ENCODE peak calls at places on chromosomes 4 and X, in seven cellular contexts. One of them, this sample, is unnamed.

GRCh38 chr4:85807247-85807915 is 332.4 kb downstream of the ARHGAP24 start:
- DNase-seq in aorta: peak
- DNase-seq in stimulated activated CD4-positive, alpha-beta T cell treated with anti-CD3 and anti-CD28 coated beads, Interleukin-15, amount 100 ng/mL, for 24 hours: no peak
- DNase-seq in PC-9: no peak
- DNase-seq in left lung: no peak
- DNase-seq in Calu3: no peak
- DNase-seq in B cell: no peak
- DNase-seq in this sample: peak

GRCh38 chr4:1002131-1002630 is 9.0 kb upstream of the SLC26A1 start:
- DNase-seq in stimulated activated CD4-positive, alpha-beta T cell treated with anti-CD3 and anti-CD28 coated beads, Interleukin-15, amount 100 ng/mL, for 24 hours: peak
- DNase-seq in left lung: no peak
- DNase-seq in Calu3: no peak
- DNase-seq in B cell: no peak
- DNase-seq in PC-9: no peak
- DNase-seq in aorta: no peak
- DNase-seq in this sample: peak

GRCh38 chr4:37609621-37610020 is 76.6 kb downstream of the RELL1 start:
- DNase-seq in PC-9: no peak
- DNase-seq in aorta: no peak
- DNase-seq in Calu3: no peak
- DNase-seq in stimulated activated CD4-positive, alpha-beta T cell treated with anti-CD3 and anti-CD28 coated beads, Interleukin-15, amount 100 ng/mL, for 24 hours: no peak
- DNase-seq in B cell: no peak
- DNase-seq in left lung: no peak
- DNase-seq in this sample: no peak

GRCh38 chrX:155880586-155881157 is 473 bp upstream of the VAMP7 start:
- DNase-seq in Calu3: no peak
- DNase-seq in left lung: no peak
- DNase-seq in PC-9: no peak
- DNase-seq in B cell: no peak
- DNase-seq in stimulated activated CD4-positive, alpha-beta T cell treated with anti-CD3 and anti-CD28 coated beads, Interleukin-15, amount 100 ng/mL, for 24 hours: no peak
- DNase-seq in aorta: no peak
- DNase-seq in this sample: peak

GRCh38 chrX:134990475-134991473 is at the start of gene SMIM10:
- DNase-seq in left lung: peak
- DNase-seq in stimulated activated CD4-positive, alpha-beta T cell treated with anti-CD3 and anti-CD28 coated beads, Interleukin-15, amount 100 ng/mL, for 24 hours: peak
- DNase-seq in aorta: peak
- DNase-seq in PC-9: no peak
- DNase-seq in B cell: peak
- DNase-seq in Calu3: peak
- DNase-seq in this sample: peak

GRCh38 chrX:106748377-106748776 is 21.9 kb downstream of the RNF128 start:
- DNase-seq in aorta: no peak
- DNase-seq in Calu3: no peak
- DNase-seq in stimulated activated CD4-positive, alpha-beta T cell treated with anti-CD3 and anti-CD28 coated beads, Interleukin-15, amount 100 ng/mL, for 24 hours: no peak
- DNase-seq in PC-9: no peak
- DNase-seq in left lung: no peak
- DNase-seq in B cell: no peak
- DNase-seq in this sample: no peak

GRCh38 chr4:7121174-7121573 is 53.3 kb upstream of the GRPEL1 start:
- DNase-seq in aorta: peak
- DNase-seq in left lung: no peak
- DNase-seq in Calu3: no peak
- DNase-seq in B cell: no peak
- DNase-seq in stimulated activated CD4-positive, alpha-beta T cell treated with anti-CD3 and anti-CD28 coated beads, Interleukin-15, amount 100 ng/mL, for 24 hours: no peak
- DNase-seq in PC-9: no peak
- DNase-seq in this sample: no peak

GRCh38 chr4:83489711-83490326 is 4.9 kb upstream of the ABRAXAS1 start:
- DNase-seq in stimulated activated CD4-positive, alpha-beta T cell treated with anti-CD3 and anti-CD28 coated beads, Interleukin-15, amount 100 ng/mL, for 24 hours: no peak
- DNase-seq in aorta: no peak
- DNase-seq in left lung: no peak
- DNase-seq in PC-9: no peak
- DNase-seq in B cell: no peak
- DNase-seq in Calu3: peak
- DNase-seq in this sample: no peak

GRCh38 chr4:8547108-8547911 is 32.9 kb upstream of the GPR78 start:
- DNase-seq in stimulated activated CD4-positive, alpha-beta T cell treated with anti-CD3 and anti-CD28 coated beads, Interleukin-15, amount 100 ng/mL, for 24 hours: peak
- DNase-seq in left lung: no peak
- DNase-seq in aorta: no peak
- DNase-seq in PC-9: peak
- DNase-seq in Calu3: no peak
- DNase-seq in B cell: no peak
- DNase-seq in this sample: peak

GRCh38 chrX:644304-645023 is 13.9 kb downstream of the SHOX start:
- DNase-seq in B cell: peak
- DNase-seq in stimulated activated CD4-positive, alpha-beta T cell treated with anti-CD3 and anti-CD28 coated beads, Interleukin-15, amount 100 ng/mL, for 24 hours: no peak
- DNase-seq in PC-9: no peak
- DNase-seq in Calu3: no peak
- DNase-seq in aorta: no peak
- DNase-seq in left lung: no peak
- DNase-seq in this sample: no peak

GRCh38 chr4:181008164-181008563 is 1235.0 kb upstream of the TENM3 start:
- DNase-seq in B cell: no peak
- DNase-seq in PC-9: no peak
- DNase-seq in stimulated activated CD4-positive, alpha-beta T cell treated with anti-CD3 and anti-CD28 coated beads, Interleukin-15, amount 100 ng/mL, for 24 hours: no peak
- DNase-seq in Calu3: peak
- DNase-seq in aorta: no peak
- DNase-seq in left lung: no peak
- DNase-seq in this sample: peak

GRCh38 chrX:114071412-114071811 is 512.5 kb upstream of the HTR2C start:
- DNase-seq in aorta: no peak
- DNase-seq in PC-9: no peak
- DNase-seq in B cell: no peak
- DNase-seq in Calu3: no peak
- DNase-seq in stimulated activated CD4-positive, alpha-beta T cell treated with anti-CD3 and anti-CD28 coated beads, Interleukin-15, amount 100 ng/mL, for 24 hours: no peak
- DNase-seq in left lung: no peak
- DNase-seq in this sample: no peak

GRCh38 chr4:168832746-168833575 is 177.1 kb downstream of the CBR4 start:
- DNase-seq in stimulated activated CD4-positive, alpha-beta T cell treated with anti-CD3 and anti-CD28 coated beads, Interleukin-15, amount 100 ng/mL, for 24 hours: no peak
- DNase-seq in PC-9: no peak
- DNase-seq in left lung: peak
- DNase-seq in aorta: peak
- DNase-seq in B cell: peak
- DNase-seq in Calu3: peak
- DNase-seq in this sample: peak

GRCh38 chr4:99447079-99447478 is 11.9 kb upstream of the ADH7 start:
- DNase-seq in PC-9: peak
- DNase-seq in left lung: no peak
- DNase-seq in stimulated activated CD4-positive, alpha-beta T cell treated with anti-CD3 and anti-CD28 coated beads, Interleukin-15, amount 100 ng/mL, for 24 hours: peak
- DNase-seq in B cell: no peak
- DNase-seq in aorta: no peak
- DNase-seq in Calu3: peak
- DNase-seq in this sample: peak

GRCh38 chr4:87565746-87566145 is 36.6 kb upstream of the SPARCL1 start:
- DNase-seq in Calu3: no peak
- DNase-seq in left lung: no peak
- DNase-seq in B cell: no peak
- DNase-seq in aorta: no peak
- DNase-seq in stimulated activated CD4-positive, alpha-beta T cell treated with anti-CD3 and anti-CD28 coated beads, Interleukin-15, amount 100 ng/mL, for 24 hours: no peak
- DNase-seq in PC-9: no peak
- DNase-seq in this sample: no peak

GRCh38 chr4:94084155-94084554 is 123.5 kb upstream of the SMARCAD1 start:
- DNase-seq in Calu3: no peak
- DNase-seq in left lung: no peak
- DNase-seq in PC-9: no peak
- DNase-seq in stimulated activated CD4-positive, alpha-beta T cell treated with anti-CD3 and anti-CD28 coated beads, Interleukin-15, amount 100 ng/mL, for 24 hours: no peak
- DNase-seq in B cell: no peak
- DNase-seq in aorta: no peak
- DNase-seq in this sample: no peak

GRCh38 chrX:103404225-103405008 is 28.1 kb downstream of the BEX3 start:
- DNase-seq in left lung: peak
- DNase-seq in stimulated activated CD4-positive, alpha-beta T cell treated with anti-CD3 and anti-CD28 coated beads, Interleukin-15, amount 100 ng/mL, for 24 hours: peak
- DNase-seq in aorta: peak
- DNase-seq in Calu3: peak
- DNase-seq in B cell: no peak
- DNase-seq in PC-9: peak
- DNase-seq in this sample: peak

GRCh38 chr4:8245879-8246833 is 23.4 kb upstream of the HTRA3 start:
- DNase-seq in stimulated activated CD4-positive, alpha-beta T cell treated with anti-CD3 and anti-CD28 coated beads, Interleukin-15, amount 100 ng/mL, for 24 hours: no peak
- DNase-seq in left lung: peak
- DNase-seq in PC-9: no peak
- DNase-seq in Calu3: no peak
- DNase-seq in aorta: no peak
- DNase-seq in B cell: no peak
- DNase-seq in this sample: no peak

GRCh38 chr4:151952137-151952536 is 191.3 kb upstream of the GATB start:
- DNase-seq in aorta: no peak
- DNase-seq in PC-9: no peak
- DNase-seq in B cell: no peak
- DNase-seq in Calu3: no peak
- DNase-seq in stimulated activated CD4-positive, alpha-beta T cell treated with anti-CD3 and anti-CD28 coated beads, Interleukin-15, amount 100 ng/mL, for 24 hours: no peak
- DNase-seq in left lung: no peak
- DNase-seq in this sample: no peak

GRCh38 chrX:85851418-85851817 is 195.9 kb downstream of the CHM start:
- DNase-seq in B cell: no peak
- DNase-seq in Calu3: peak
- DNase-seq in aorta: no peak
- DNase-seq in stimulated activated CD4-positive, alpha-beta T cell treated with anti-CD3 and anti-CD28 coated beads, Interleukin-15, amount 100 ng/mL, for 24 hours: peak
- DNase-seq in PC-9: no peak
- DNase-seq in left lung: no peak
- DNase-seq in this sample: peak

GRCh38 chr4:80425701-80426100 is 90.2 kb downstream of the CFAP299 start:
- DNase-seq in aorta: no peak
- DNase-seq in PC-9: no peak
- DNase-seq in Calu3: no peak
- DNase-seq in B cell: no peak
- DNase-seq in stimulated activated CD4-positive, alpha-beta T cell treated with anti-CD3 and anti-CD28 coated beads, Interleukin-15, amount 100 ng/mL, for 24 hours: no peak
- DNase-seq in left lung: no peak
- DNase-seq in this sample: no peak

GRCh38 chr4:87632469-87632868 is 17.6 kb upstream of the DMP1 start:
- DNase-seq in Calu3: no peak
- DNase-seq in left lung: no peak
- DNase-seq in stimulated activated CD4-positive, alpha-beta T cell treated with anti-CD3 and anti-CD28 coated beads, Interleukin-15, amount 100 ng/mL, for 24 hours: no peak
- DNase-seq in aorta: no peak
- DNase-seq in B cell: no peak
- DNase-seq in PC-9: no peak
- DNase-seq in this sample: no peak

GRCh38 chr4:680565-680930 is 6.2 kb downstream of the MYL5 start:
- DNase-seq in stimulated activated CD4-positive, alpha-beta T cell treated with anti-CD3 and anti-CD28 coated beads, Interleukin-15, amount 100 ng/mL, for 24 hours: no peak
- DNase-seq in left lung: peak
- DNase-seq in PC-9: no peak
- DNase-seq in Calu3: peak
- DNase-seq in B cell: no peak
- DNase-seq in aorta: peak
- DNase-seq in this sample: no peak

GRCh38 chrX:39854772-39855747 is 242.7 kb downstream of the BCOR start:
- DNase-seq in B cell: peak
- DNase-seq in PC-9: no peak
- DNase-seq in Calu3: no peak
- DNase-seq in left lung: no peak
- DNase-seq in aorta: peak
- DNase-seq in stimulated activated CD4-positive, alpha-beta T cell treated with anti-CD3 and anti-CD28 coated beads, Interleukin-15, amount 100 ng/mL, for 24 hours: peak
- DNase-seq in this sample: no peak

This sample was measured in adipocyte.